ENCODE peak calls at places on chromosomes 1 and 21, in ten cellular contexts. V, Q, J, C, U, T, X, Z, M and F are unnamed samples. For H3K4me1, the result is how much of the 10 kb centered on the place peaks cover.

GRCh38 chr1:205004296-205004813 is 38.7 kb upstream of the CNTN2 start:
- DNase-seq in V (no peak), Q (no peak), J (no peak), C (no peak), U (no peak), T (no peak), X (no peak), Z (no peak), M (no peak), F (peak)

GRCh38 chr1:6358757-6359567 is 34.6 kb downstream of the ACOT7 start:
- DNase-seq in V (no peak), Q (no peak), J (peak), C (no peak), U (no peak), T (peak), X (no peak), Z (no peak), M (no peak), F (no peak)

GRCh38 chr21:26637346-26637745 is 64.3 kb upstream of the CYYR1 start:
- DNase-seq in V (no peak), Q (no peak), J (no peak), C (no peak), U (no peak), T (peak), X (no peak), Z (no peak), M (no peak), F (no peak)

GRCh38 chr1:162294015-162294414 is 82.6 kb downstream of the SPATA46 start:
- DNase-seq in V (no peak), Q (no peak), J (no peak), C (no peak), U (no peak), T (no peak), X (no peak), Z (no peak), M (no peak), F (no peak)

GRCh38 chr1:115606305-115606704 is 35.5 kb upstream of the VANGL1 start:
- DNase-seq in V (no peak), Q (no peak), J (no peak), C (no peak), U (no peak), T (no peak), X (no peak), Z (no peak), M (no peak), F (no peak)

GRCh38 chr1:40045182-40045581 is 4.7 kb downstream of the CAP1 start:
- DNase-seq in V (no peak), Q (no peak), J (no peak), C (no peak), U (no peak), T (no peak), X (no peak), Z (no peak), M (no peak), F (no peak)

GRCh38 chr1:64848812-64849211 is 103.9 kb downstream of the RAVER2 start:
- DNase-seq in V (no peak), Q (no peak), J (no peak), C (no peak), U (no peak), T (no peak), X (no peak), Z (no peak), M (no peak), F (no peak)

GRCh38 chr1:219220945-219221344 is 47.3 kb downstream of the LYPLAL1 start:
- DNase-seq in V (no peak), Q (no peak), J (no peak), C (no peak), U (no peak), T (no peak), X (no peak), Z (no peak), M (no peak), F (no peak)

GRCh38 chr1:31523769-31524168 is 52.5 kb upstream of the TINAGL1 start:
- DNase-seq in V (peak), Q (no peak), J (no peak), C (peak), U (no peak), T (no peak), X (no peak), Z (peak), M (peak), F (peak)

GRCh38 chr1:34924759-34925555 is 4.5 kb downstream of the DLGAP3 start:
- DNase-seq in V (peak), Q (no peak), J (peak), C (peak), U (peak), T (peak), X (peak), Z (no peak), M (peak), F (peak)

GRCh38 chr1:31575373-31576140 is 758 bp upstream of the TINAGL1 start:
- DNase-seq in V (no peak), Q (peak), J (peak), C (no peak), U (peak), T (no peak), X (no peak), Z (peak), M (no peak), F (peak)

GRCh38 chr1:24793762-24794161 is 48.5 kb downstream of the CLIC4 start:
- DNase-seq in V (no peak), Q (no peak), J (no peak), C (no peak), U (no peak), T (peak), X (no peak), Z (no peak), M (no peak), F (no peak)

GRCh38 chr1:100076744-100077143 is 56.0 kb downstream of the SASS6 start:
- DNase-seq in V (no peak), Q (no peak), J (no peak), C (no peak), U (no peak), T (no peak), X (no peak), Z (no peak), M (no peak), F (no peak)

GRCh38 chr21:21818898-21819297 is 820.7 kb downstream of the NCAM2 start:
- DNase-seq in V (no peak), Q (no peak), J (no peak), C (no peak), U (no peak), T (no peak), X (no peak), Z (no peak), M (no peak), F (no peak)

GRCh38 chr1:176567190-176567794 is 104.3 kb downstream of the PAPPA2 start:
- DNase-seq in V (no peak), Q (no peak), J (no peak), C (no peak), U (peak), T (peak), X (no peak), Z (no peak), M (no peak), F (no peak)

GRCh38 chr1:102174259-102174863 is 177.6 kb upstream of the OLFM3 start:
- DNase-seq in V (no peak), Q (no peak), J (no peak), C (no peak), U (no peak), T (no peak), X (no peak), Z (no peak), M (no peak), F (no peak)

GRCh38 chr1:51898090-51898734 is 19.7 kb upstream of the NRDC start:
- DNase-seq in V (no peak), Q (no peak), J (no peak), C (no peak), U (no peak), T (peak), X (no peak), Z (no peak), M (no peak), F (no peak)

GRCh38 chr21:15062566-15062965 is 2.2 kb downstream of the NRIP1 start:
- DNase-seq in V (no peak), Q (no peak), J (no peak), C (no peak), U (no peak), T (peak), X (no peak), Z (no peak), M (no peak), F (no peak)

GRCh38 chr21:32520885-32521735 is 64.2 kb downstream of the TCP10L start:
- DNase-seq in V (peak), Q (no peak), J (peak), C (peak), U (peak), T (peak), X (peak), Z (peak), M (peak), F (peak)

GRCh38 chr1:93979718-93980319 is 70.6 kb upstream of the GCLM start:
- DNase-seq in V (peak), Q (no peak), J (peak), C (no peak), U (peak), T (peak), X (no peak), Z (peak), M (peak), F (peak)

GRCh38 chr1:188689542-188689941 is 1788.1 kb downstream of the BRINP3 start:
- DNase-seq in V (no peak), Q (peak), J (no peak), C (no peak), U (no peak), T (no peak), X (no peak), Z (no peak), M (no peak), F (no peak)

GRCh38 chr1:66271216-66271903 is 262.6 kb upstream of the SGIP1 start:
- DNase-seq in V (peak), Q (peak), J (peak), C (peak), U (peak), T (peak), X (peak), Z (peak), M (peak), F (peak)

GRCh38 chr21:31252091-31252490 is 92.0 kb downstream of the TIAM1 start:
- DNase-seq in V (no peak), Q (no peak), J (no peak), C (no peak), U (no peak), T (no peak), X (no peak), Z (no peak), M (no peak), F (no peak)

GRCh38 chr1:243364330-243364729 is 108.5 kb downstream of the SDCCAG8 start:
- DNase-seq in V (no peak), Q (no peak), J (no peak), C (no peak), U (no peak), T (no peak), X (no peak), Z (no peak), M (no peak), F (no peak)

GRCh38 chr1:226862900-226863299 is 7.5 kb upstream of the PSEN2 start:
- DNase-seq in V (no peak), Q (no peak), J (no peak), C (no peak), U (no peak), T (peak), X (no peak), Z (no peak), M (no peak), F (no peak)

GRCh38 chr1:241451981-241452380 is 67.6 kb downstream of the FH start:
- DNase-seq in V (no peak), Q (no peak), J (no peak), C (no peak), U (no peak), T (no peak), X (no peak), Z (no peak), M (no peak), F (no peak)

DNA sequence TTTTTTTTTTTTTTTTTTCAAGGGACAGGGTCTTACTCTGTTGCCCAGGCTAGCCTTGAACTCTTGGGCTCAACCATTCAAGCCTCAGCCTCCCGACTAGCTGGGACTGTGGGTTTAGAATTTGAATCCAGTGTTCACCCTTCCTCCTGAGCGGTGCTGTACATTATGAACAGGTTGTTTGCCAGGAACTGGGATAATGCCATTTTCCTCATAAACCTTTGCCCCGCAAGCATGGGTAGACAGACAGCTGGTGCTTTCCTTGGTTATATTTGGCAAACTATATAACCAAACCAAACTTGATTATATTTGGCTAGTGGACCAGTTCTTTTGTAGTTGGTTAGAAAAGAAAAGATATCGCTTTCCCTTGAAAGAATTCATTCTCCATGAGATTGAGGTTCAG is 54.9 kb downstream of the GALNT2 start:
- DNase-seq in V (no peak), Q (no peak), J (no peak), C (no peak), U (no peak), T (no peak), X (no peak), Z (no peak), M (no peak), F (no peak)
- H3K4me1 ChIP-seq in V (half or more), Q (under half), J (half or more), C (under half), U (under half), T (under half), X (under half), Z (under half), M (under half), F (under half)

GRCh38 chr1:109812691-109813393 is 49.1 kb upstream of the EPS8L3 start:
- DNase-seq in V (no peak), Q (no peak), J (no peak), C (no peak), U (no peak), T (no peak), X (no peak), Z (no peak), M (no peak), F (no peak)
- TF ChIP-seq CTCF in V (no peak), Q (no peak), J (no peak), C (no peak), U (no peak), T (no peak), X (no peak), Z (no peak), M (no peak), F (no peak)

DNA sequence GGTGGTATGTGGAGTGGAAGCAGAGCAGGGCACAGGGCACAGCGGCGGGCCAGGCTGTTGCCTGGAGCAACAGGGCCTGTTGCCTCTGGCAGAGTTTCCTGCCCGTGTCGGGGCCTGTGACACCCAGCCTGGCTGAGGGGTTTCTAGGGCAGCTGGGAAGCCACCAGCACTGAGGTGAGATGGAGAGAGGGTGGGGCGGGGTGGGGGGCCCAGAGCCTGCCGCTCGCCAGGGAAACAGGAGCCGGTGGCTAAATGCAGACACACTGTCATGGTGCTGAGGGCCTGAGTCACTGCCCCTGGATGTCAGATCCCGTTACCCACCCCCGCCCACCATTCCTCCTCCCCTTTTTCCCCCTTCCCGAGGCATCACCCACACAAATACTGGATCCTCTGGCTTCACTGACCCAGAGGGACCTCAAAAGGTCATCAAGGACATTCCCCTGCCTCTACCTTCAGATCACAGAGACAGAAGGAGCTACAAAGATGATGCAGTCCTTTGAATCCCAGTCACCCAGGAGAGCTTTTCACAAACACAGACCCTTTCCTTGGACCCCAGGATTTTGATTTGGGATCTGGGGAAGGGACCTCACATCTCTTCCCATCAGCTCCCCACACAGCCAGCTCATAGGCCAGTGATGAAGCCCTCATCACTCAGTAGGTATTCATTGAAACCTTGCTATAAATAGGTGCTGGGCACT is 1.9 kb upstream of the HSPB7 start:
- DNase-seq in V (peak), Q (no peak), J (no peak), C (peak), U (no peak), T (no peak), X (no peak), Z (peak), M (peak), F (no peak)
- H3K4me1 ChIP-seq in V (half or more), Q (under half), J (under half), C (under half), U (under half), T (under half), X (under half), Z (half or more), M (half or more), F (under half)

DNA sequence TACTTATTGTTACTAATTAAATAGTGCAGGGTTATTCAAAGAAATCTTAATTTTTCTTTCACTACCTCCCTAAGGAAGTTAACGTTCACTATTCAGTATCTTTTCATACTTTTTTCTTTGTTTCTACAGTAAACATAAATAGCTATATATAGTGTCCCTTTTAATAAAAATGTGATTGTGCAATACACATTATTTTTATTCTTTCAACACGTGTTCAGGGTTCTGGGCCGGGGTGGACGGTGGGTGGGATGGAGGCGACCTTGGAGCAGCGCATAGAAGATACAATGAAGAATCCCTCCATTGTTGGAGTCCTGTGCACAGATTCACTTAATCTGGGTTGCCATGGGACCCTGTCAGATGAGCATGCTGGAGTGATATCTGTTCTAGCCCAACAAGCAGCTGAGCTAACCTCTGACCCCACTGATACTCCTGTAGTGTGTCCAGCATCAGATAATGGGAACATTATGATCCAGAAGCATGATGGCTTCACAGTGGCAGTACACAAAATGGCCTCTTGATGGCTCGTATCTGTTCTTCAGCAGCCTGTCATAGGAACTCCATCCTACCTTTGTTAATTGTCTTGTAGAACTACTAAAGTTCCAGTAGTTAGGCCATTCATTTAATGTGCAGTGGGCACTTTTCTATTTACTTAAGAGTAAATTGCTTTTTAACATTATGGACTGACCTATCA is 155.9 kb upstream of the L1TD1 start:
- DNase-seq in V (no peak), Q (no peak), J (no peak), C (no peak), U (no peak), T (no peak), X (no peak), Z (no peak), M (no peak), F (peak)
- TF ChIP-seq CTCF in V (no peak), Q (no peak), J (no peak), C (no peak), U (no peak), T (no peak), X (no peak), Z (no peak), M (no peak), F (no peak)

GRCh38 chr1:3908886-3909517 is 8.9 kb upstream of the C1orf174 start:
- DNase-seq in V (no peak), Q (no peak), J (no peak), C (no peak), U (no peak), T (no peak), X (no peak), Z (peak), M (no peak), F (no peak)

GRCh38 chr1:3909615-3910014 is 9.5 kb upstream of the C1orf174 start:
- DNase-seq in V (no peak), Q (no peak), J (no peak), C (no peak), U (no peak), T (no peak), X (no peak), Z (no peak), M (no peak), F (no peak)

GRCh38 chr1:3911521-3911845 is 11.4 kb upstream of the C1orf174 start:
- DNase-seq in V (no peak), Q (no peak), J (no peak), C (no peak), U (no peak), T (no peak), X (no peak), Z (no peak), M (no peak), F (no peak)

GRCh38 chr1:3910769-3911520 is 10.9 kb upstream of the C1orf174 start:
- DNase-seq in V (peak), Q (peak), J (peak), C (peak), U (peak), T (peak), X (no peak), Z (no peak), M (peak), F (peak)

GRCh38 chr1:3910049-3910731 is 10.1 kb upstream of the C1orf174 start:
- DNase-seq in V (no peak), Q (no peak), J (no peak), C (no peak), U (no peak), T (no peak), X (no peak), Z (no peak), M (no peak), F (no peak)
- H3K4me1 ChIP-seq in V (under half), Q (under half), J (under half), C (under half), U (under half), T (under half), X (under half), Z (under half), M (under half), F (under half)

GRCh38 chr1:182718311-182718710 is 33.9 kb upstream of the RGS8 start:
- DNase-seq in V (no peak), Q (no peak), J (no peak), C (no peak), U (no peak), T (no peak), X (no peak), Z (no peak), M (no peak), F (no peak)
- TF ChIP-seq CTCF in V (no peak), Q (no peak), J (no peak), C (no peak), U (no peak), T (no peak), X (no peak), Z (no peak), M (no peak), F (no peak)

DNA sequence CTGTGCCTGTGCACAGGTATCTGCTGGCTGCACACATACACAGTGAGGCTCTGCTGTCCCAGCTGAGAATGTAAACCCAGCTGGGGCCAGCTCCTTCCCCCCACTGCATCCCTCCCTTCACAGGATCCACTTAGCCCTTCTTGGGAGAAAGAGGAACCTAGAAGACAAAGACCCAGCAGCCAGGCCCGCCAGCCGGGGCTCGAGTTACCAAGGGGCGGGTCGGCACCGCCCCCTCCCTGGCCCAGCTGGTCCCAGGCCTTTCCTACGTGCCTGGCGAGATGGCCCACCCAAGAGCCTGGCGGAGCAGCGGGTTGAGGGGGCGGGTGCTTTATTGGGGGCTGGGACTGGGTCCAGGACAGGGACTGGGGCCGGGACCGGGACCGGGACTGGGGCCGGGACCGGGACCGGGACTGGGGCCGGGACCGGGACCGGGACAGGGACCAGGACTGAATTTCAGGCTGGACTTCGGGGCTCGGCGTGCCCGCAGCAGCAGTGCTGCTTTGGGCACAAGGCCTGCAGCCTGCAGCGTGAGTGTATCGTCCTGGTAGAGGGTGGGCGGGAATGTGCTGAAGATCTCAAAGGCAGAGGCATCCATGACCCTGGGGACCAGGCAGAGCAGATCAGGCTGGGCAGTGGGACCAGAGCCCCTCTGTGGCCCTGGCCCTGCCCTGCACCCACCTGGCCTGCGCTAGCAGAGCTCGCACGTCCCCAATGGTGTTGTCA is 2.2 kb downstream of the SH3BGRL3 start:
- DNase-seq in V (peak), Q (no peak), J (no peak), C (peak), U (no peak), T (peak), X (no peak), Z (no peak), M (no peak), F (peak)
- H3K4me1 ChIP-seq in V (half or more), Q (half or more), J (half or more), C (half or more), U (under half), T (half or more), X (under half), Z (half or more), M (under half), F (under half)